ENCODE peak calls at places on chromosomes 16 and 17, in seven cellular contexts. Z, N, J, U, V, E and C are unnamed samples.

GRCh38 chr16:72083778-72084404 is 9.5 kb downstream of the TXNL4B start:
- DNase-seq in U (no peak), E (no peak), N (no peak), J (no peak), V (no peak), Z (no peak), C (no peak)

GRCh38 chr17:82449136-82449882 is 1.2 kb downstream of the CYBC1 start:
- DNase-seq in U (no peak), E (no peak), N (peak; percentile 57), J (no peak), V (no peak), Z (peak; percentile 83), C (no peak)

GRCh38 chr17:4711671-4712111 is 1.3 kb downstream of the ARRB2 start:
- DNase-seq in Z (no peak), U (peak; percentile 82), J (no peak), V (no peak), E (peak; percentile 64), N (peak; percentile 56), C (peak; percentile 53)

GRCh38 chr16:51852892-51853291 is 694.1 kb downstream of the TOX3 start:
- DNase-seq in U (no peak), E (no peak), J (no peak), Z (no peak), V (no peak), N (no peak), C (no peak)

GRCh38 chr17:36703860-36704266 is 102.5 kb downstream of the MRM1 start:
- DNase-seq in V (peak; percentile 42), U (peak; percentile 47), Z (peak; percentile 40), N (no peak), J (peak; percentile 39), E (no peak), C (no peak)

GRCh38 chr16:27628216-27628945 is 78.4 kb downstream of the KATNIP start:
- DNase-seq in Z (no peak), N (no peak), E (no peak), J (no peak), V (peak; percentile 14), U (peak; percentile 62), C (no peak)

GRCh38 chr17:57408064-57408811 is 151.9 kb downstream of the MSI2 start:
- DNase-seq in Z (peak; percentile 11), J (no peak), U (peak; percentile 59), V (peak; percentile 12), E (no peak), N (no peak), C (no peak)

GRCh38 chr16:67279296-67280089 is at the start of gene PLEKHG4:
- DNase-seq in E (peak; percentile 46), N (peak; percentile 72), Z (peak; percentile 76), U (peak; percentile 80), J (peak; percentile 64), V (peak; percentile 56), C (peak; percentile 76)

GRCh38 chr17:57211010-57211411 is 45.3 kb upstream of the MSI2 start:
- DNase-seq in N (no peak), J (no peak), U (no peak), E (no peak), Z (no peak), V (peak; percentile 1), C (no peak)

GRCh38 chr17:3002538-3003301 is 60.7 kb downstream of the OR1D5 start:
- DNase-seq in V (no peak), Z (no peak), E (no peak), J (no peak), N (no peak), U (peak; percentile 45), C (no peak)

GRCh38 chr17:14080847-14081251 is 11.5 kb downstream of the COX10 start:
- DNase-seq in N (no peak), E (no peak), U (peak; percentile 44), Z (no peak), V (peak; percentile 55), J (no peak), C (no peak)

GRCh38 chr16:84144301-84144858 is 597 bp downstream of the HSDL1 start:
- DNase-seq in N (no peak), V (peak; percentile 41), U (peak; percentile 45), E (peak; percentile 29), Z (peak; percentile 39), J (peak; percentile 32), C (peak; percentile 35)

GRCh38 chr17:52149626-52150025 is 8.9 kb downstream of the CA10 start:
- DNase-seq in N (no peak), U (no peak), Z (no peak), J (no peak), E (no peak), V (no peak), C (no peak)

GRCh38 chr17:46023783-46024388 is 24.8 kb downstream of the STH start:
- DNase-seq in E (no peak), V (no peak), Z (no peak), U (no peak), J (no peak), N (no peak), C (no peak)

GRCh38 chr17:76547183-76547641 is 7.4 kb downstream of the PRCD start:
- DNase-seq in U (peak; percentile 77), V (peak; percentile 80), J (peak; percentile 47), Z (peak; percentile 58), E (no peak), N (peak; percentile 77), C (peak; percentile 54)

GRCh38 chr17:76547642-76548202 is 7.9 kb downstream of the PRCD start:
- DNase-seq in U (no peak), J (no peak), N (no peak), Z (no peak), V (no peak), E (no peak), C (no peak)

GRCh38 chr17:76549215-76549518 is 9.3 kb downstream of the PRCD start:
- DNase-seq in U (no peak), Z (no peak), J (peak; percentile 11), E (no peak), V (no peak), N (no peak), C (no peak)

GRCh38 chr17:76549539-76549938 is 9.7 kb downstream of the PRCD start:
- DNase-seq in Z (no peak), N (no peak), U (no peak), E (no peak), J (no peak), V (no peak), C (no peak)

DNA sequence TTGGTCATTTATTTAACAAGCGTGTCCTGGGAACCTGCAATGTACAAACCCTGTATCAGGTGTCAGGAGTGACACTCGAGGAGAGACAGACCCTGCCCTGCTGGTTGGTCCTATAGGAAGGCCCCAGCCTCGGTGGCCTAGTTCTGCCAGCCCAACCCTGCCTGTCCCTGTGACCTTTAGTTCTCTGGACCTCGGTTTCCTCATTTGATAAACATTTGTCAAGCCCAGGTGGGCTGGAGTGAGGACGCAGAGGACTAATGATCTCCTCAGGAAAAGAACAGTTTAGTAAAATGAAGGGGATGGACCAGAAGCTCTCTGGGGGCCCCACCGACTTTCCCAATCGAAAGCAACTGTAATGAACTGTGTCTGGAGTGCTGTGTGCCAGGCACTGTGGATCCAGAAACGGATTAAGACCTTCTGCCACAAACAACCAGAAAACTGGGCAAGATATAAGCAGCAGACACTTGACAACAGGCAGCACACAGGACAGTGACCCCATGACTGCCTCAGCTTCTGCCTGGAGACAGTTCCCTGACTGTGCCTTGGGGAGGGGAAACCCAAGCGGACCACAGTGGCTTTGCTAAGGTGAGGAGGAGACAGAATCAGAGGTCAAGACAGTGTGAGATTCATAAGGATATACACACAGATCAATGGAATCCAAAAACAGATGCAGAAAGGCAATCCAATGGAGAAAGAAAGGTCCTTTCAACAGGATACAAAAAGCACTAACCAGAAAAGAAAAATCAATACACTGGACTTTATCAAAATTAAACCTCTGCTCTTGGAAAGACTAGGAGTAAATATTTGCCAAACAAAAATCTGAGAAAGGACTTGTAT is 8.8 kb downstream of the PRCD start:
- DNase-seq in U (no peak), V (peak; percentile 15), N (no peak), Z (no peak), J (no peak), E (no peak), C (no peak)
- H3K4me1 ChIP-seq in U (no peaks in the 10 kb centered on the region), V (peaks cover 38% of the 10 kb centered on the region), N (peaks cover 46% of the 10 kb centered on the region), Z (no peaks in the 10 kb centered on the region), J (peaks cover 62% of the 10 kb centered on the region), E (no peaks in the 10 kb centered on the region), C (peaks cover 14% of the 10 kb centered on the region)

DNA sequence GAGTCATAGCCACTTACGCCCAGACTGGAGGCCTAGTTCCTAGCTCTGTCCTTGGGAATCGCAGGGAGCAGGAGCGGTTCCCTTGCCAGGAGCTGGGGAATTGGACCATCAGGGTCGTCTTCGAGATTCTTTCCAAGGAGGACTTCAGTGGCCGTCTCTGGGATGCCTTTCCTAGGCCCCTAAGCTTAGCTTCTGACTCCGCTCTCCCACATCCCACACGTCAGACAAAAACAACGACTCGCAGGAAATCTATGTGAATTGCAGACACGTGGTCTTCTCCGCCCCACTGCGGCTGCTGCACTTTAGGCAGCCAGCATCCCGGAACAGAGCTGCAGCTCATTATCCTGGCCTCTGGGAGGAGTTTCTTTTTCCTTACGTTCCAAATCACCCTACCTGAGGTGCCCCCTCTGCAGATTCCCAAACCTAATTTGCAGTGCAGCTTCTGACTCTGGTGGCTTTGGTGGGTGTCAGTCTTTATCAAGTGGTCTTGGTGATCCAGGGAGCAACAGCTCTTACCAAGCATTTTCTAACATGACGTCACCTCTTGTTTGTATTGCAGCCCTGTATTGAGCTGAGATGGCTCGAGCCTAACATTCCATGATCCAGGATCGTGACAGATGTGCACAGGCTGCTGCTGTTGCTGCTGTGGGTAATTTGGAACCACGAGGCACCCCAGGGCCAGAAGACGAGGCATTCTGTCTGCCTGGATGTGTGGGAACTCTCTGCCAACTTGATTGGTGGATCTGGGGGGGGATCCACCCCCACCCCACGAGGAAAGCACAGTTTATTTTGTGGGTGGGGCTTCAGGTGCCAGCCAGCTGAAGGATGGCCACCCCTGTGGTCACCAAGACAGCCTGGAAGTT is 1.1 kb downstream of the KATNB1 start:
- DNase-seq in N (no peak), U (peak; percentile 72), Z (peak; percentile 25), J (peak; percentile 16), E (no peak), V (peak; percentile 91), C (no peak)
- H3K4me1 ChIP-seq in N (peaks cover 19% of the 10 kb centered on the region), U (peaks cover 6% of the 10 kb centered on the region), Z (peaks cover 23% of the 10 kb centered on the region), J (peaks cover 34% of the 10 kb centered on the region), E (no peaks in the 10 kb centered on the region), V (peaks cover 14% of the 10 kb centered on the region), C (peaks cover 9% of the 10 kb centered on the region)

GRCh38 chr17:48571024-48571818 is 6.9 kb downstream of the HOXB4 start:
- DNase-seq in N (no peak), E (no peak), J (no peak), Z (no peak), U (no peak), V (peak; percentile 79), C (no peak)

GRCh38 chr17:48569676-48570324 is 8.3 kb downstream of the HOXB4 start:
- DNase-seq in N (no peak), V (peak; percentile 76), E (no peak), Z (no peak), J (no peak), U (no peak), C (no peak)

GRCh38 chr17:48574523-48575065 is 3.6 kb downstream of the HOXB4 start:
- DNase-seq in N (no peak), V (no peak), J (no peak), Z (no peak), E (no peak), U (no peak), C (no peak)

GRCh38 chr17:48570325-48571023 is 7.7 kb downstream of the HOXB4 start:
- DNase-seq in V (peak; percentile 79), N (no peak), Z (no peak), J (no peak), E (no peak), U (no peak), C (no peak)

GRCh38 chr17:48571826-48572417 is 6.2 kb downstream of the HOXB4 start:
- DNase-seq in V (peak; percentile 79), Z (no peak), J (no peak), U (no peak), E (no peak), N (no peak), C (no peak)
- H3K4me1 ChIP-seq in V (peaks cover 34% of the 10 kb centered on the region), Z (peaks cover 11% of the 10 kb centered on the region), J (peaks cover 20% of the 10 kb centered on the region), U (peaks cover 25% of the 10 kb centered on the region), E (no peaks in the 10 kb centered on the region), N (no peaks in the 10 kb centered on the region), C (no peaks in the 10 kb centered on the region)

GRCh38 chr17:77203846-77204245 is 63.1 kb downstream of the SEC14L1 start:
- DNase-seq in E (no peak), U (no peak), Z (no peak), V (no peak), J (no peak), N (no peak), C (no peak)
- H3K4me1 ChIP-seq in E (no peaks in the 10 kb centered on the region), U (no peaks in the 10 kb centered on the region), Z (no peaks in the 10 kb centered on the region), V (peaks cover 12% of the 10 kb centered on the region), J (peaks cover 68% of the 10 kb centered on the region), N (peaks cover 27% of the 10 kb centered on the region), C (peaks cover 7% of the 10 kb centered on the region)